ENCODE peak calls at places on chromosome 13, in nine cellular contexts. F is IMR-90, S is upper lobe of right lung, Y is cardiac fibroblast, E is BE2C, B is pancreas, T is Caco-2, V is heart right ventricle, M is left ventricle myocardium inferior. N is an unnamed sample.

GRCh38 chr13:43994999-43995859 is 115.5 kb downstream of the LACC1 start:
- DNase-seq in B (no peak), E (no peak), V (no peak), M (no peak), F (no peak), T (no peak), Y (no peak), S (no peak), N (no peak)

GRCh38 chr13:98853791-98854191 is 101.3 kb upstream of the SLC15A1 start:
- DNase-seq in E (no peak), F (peak), T (no peak), V (no peak), Y (peak), S (no peak), M (no peak), B (peak), N (no peak)

GRCh38 chr13:31945202-31945978 is 86.2 kb upstream of the FRY start:
- DNase-seq in V (peak), B (peak), E (peak), S (peak), F (peak), M (peak), T (no peak), Y (peak), N (no peak)

GRCh38 chr13:39538826-39539555 is 64.0 kb downstream of the LHFPL6 start:
- DNase-seq in E (no peak), M (no peak), V (no peak), B (no peak), Y (no peak), T (no peak), S (no peak), F (peak), N (no peak)

GRCh38 chr13:21668665-21669599 is 1.9 kb upstream of the FGF9 start:
- DNase-seq in V (no peak), B (peak), T (no peak), M (no peak), F (peak), S (peak), Y (peak), E (no peak), N (no peak)

GRCh38 chr13:61695147-61695546 is 279.5 kb upstream of the PCDH20 start:
- DNase-seq in T (no peak), S (no peak), Y (no peak), V (no peak), E (no peak), M (no peak), F (no peak), B (no peak), N (no peak)

GRCh38 chr13:109447667-109448066 is 338.7 kb downstream of the IRS2 start:
- DNase-seq in V (no peak), M (no peak), B (no peak), T (no peak), S (no peak), F (no peak), E (no peak), Y (no peak), N (no peak)

GRCh38 chr13:77544365-77544764 is 8.9 kb downstream of the SCEL start:
- DNase-seq in E (peak), V (peak), M (peak), F (no peak), T (no peak), B (no peak), S (no peak), Y (peak), N (no peak)

GRCh38 chr13:45082964-45083363 is 37.3 kb upstream of the GTF2F2 start:
- DNase-seq in F (peak), T (no peak), Y (peak), B (no peak), S (no peak), M (no peak), V (no peak), E (no peak), N (no peak)

GRCh38 chr13:36130542-36131214 is 504 bp downstream of the DCLK1 start:
- DNase-seq in V (peak), Y (peak), F (no peak), B (peak), T (no peak), E (peak), M (peak), S (peak), N (peak)

GRCh38 chr13:21825801-21826200 is 154.9 kb downstream of the FGF9 start:
- DNase-seq in V (no peak), S (no peak), E (no peak), T (no peak), B (no peak), Y (no peak), M (no peak), F (peak), N (no peak)

GRCh38 chr13:74000906-74001305 is 133.3 kb downstream of the KLF12 start:
- DNase-seq in F (no peak), S (no peak), M (no peak), T (no peak), E (no peak), V (no peak), Y (no peak), B (no peak), N (no peak)

GRCh38 chr13:30803791-30804190 is 68.4 kb downstream of the ALOX5AP start:
- DNase-seq in F (no peak), M (no peak), S (no peak), T (no peak), V (no peak), E (no peak), Y (no peak), B (no peak), N (no peak)

GRCh38 chr13:47798906-47799305 is 202.2 kb downstream of the SUCLA2 start:
- DNase-seq in S (no peak), B (no peak), T (peak), Y (peak), E (no peak), M (no peak), V (no peak), F (peak), N (no peak)

GRCh38 chr13:32259116-32259515 is 56.0 kb downstream of the ZAR1L start:
- DNase-seq in V (no peak), B (no peak), Y (no peak), T (peak), M (no peak), S (no peak), E (no peak), F (no peak), N (no peak)

GRCh38 chr13:110593430-110594130 is 21.8 kb upstream of the NAXD start:
- DNase-seq in T (peak), E (peak), M (no peak), B (no peak), V (no peak), S (no peak), Y (peak), F (peak), N (no peak)

GRCh38 chr13:46181799-46182490 is at the start of gene LCP1:
- DNase-seq in F (no peak), E (no peak), V (no peak), T (peak), Y (no peak), S (no peak), B (no peak), M (no peak), N (no peak)

GRCh38 chr13:27182844-27183497 is 11.4 kb upstream of the USP12 start:
- DNase-seq in B (no peak), S (no peak), Y (peak), M (peak), V (peak), E (peak), T (no peak), F (peak), N (no peak)

GRCh38 chr13:27174766-27175455 is 3.3 kb upstream of the USP12 start:
- DNase-seq in F (peak), M (no peak), S (no peak), E (no peak), V (no peak), T (no peak), B (no peak), Y (peak), N (no peak)

GRCh38 chr13:27176772-27177171 is 5.2 kb upstream of the USP12 start:
- DNase-seq in M (no peak), B (no peak), S (no peak), Y (no peak), E (no peak), V (no peak), T (no peak), F (no peak), N (no peak)

GRCh38 chr13:27182054-27182453 is 10.4 kb upstream of the USP12 start:
- DNase-seq in M (no peak), B (no peak), F (no peak), T (no peak), S (no peak), V (no peak), E (no peak), Y (no peak), N (no peak)

DNA sequence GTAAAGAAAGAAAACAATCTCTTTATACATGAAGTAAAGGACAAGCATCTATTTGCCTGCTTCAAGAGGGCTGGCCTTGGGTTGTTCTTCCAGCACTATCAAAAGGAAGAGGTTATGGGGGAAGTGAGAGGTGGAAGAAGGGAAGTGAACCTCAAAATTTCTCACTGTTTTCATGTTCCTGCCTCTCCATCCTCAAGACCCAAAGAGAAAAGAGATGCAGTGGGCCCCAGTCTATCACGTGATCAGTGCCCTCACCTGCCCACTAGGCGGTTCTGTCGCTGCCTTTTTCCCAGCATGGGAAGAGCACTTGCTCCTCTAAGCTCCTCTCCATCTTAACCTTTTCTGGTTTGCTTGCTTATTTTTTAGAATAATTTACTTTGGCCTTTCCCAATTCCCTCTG is 6.2 kb upstream of the USP12 start:
- DNase-seq in M (no peak), F (no peak), Y (no peak), E (no peak), S (no peak), B (no peak), V (no peak), T (peak), N (no peak)
- TF ChIP-seq CTCF in M (no peak), F (no peak), Y (no peak), E (peak), S (no peak), B (no peak), V (no peak), T (peak), N (no peak)

GRCh38 chr13:84649853-84650252 is 767.6 kb upstream of the SLITRK1 start:
- DNase-seq in M (no peak), T (no peak), V (no peak), S (no peak), Y (peak), F (peak), E (no peak), B (no peak), N (no peak)

GRCh38 chr13:84651288-84651687 is 769.0 kb upstream of the SLITRK1 start:
- DNase-seq in V (no peak), F (peak), Y (peak), B (no peak), M (no peak), S (no peak), E (no peak), T (no peak), N (no peak)

GRCh38 chr13:84641491-84641890 is 759.2 kb upstream of the SLITRK1 start:
- DNase-seq in V (no peak), S (no peak), B (no peak), T (no peak), M (no peak), E (no peak), F (peak), Y (no peak), N (no peak)

GRCh38 chr13:84648069-84648640 is 765.9 kb upstream of the SLITRK1 start:
- DNase-seq in E (no peak), B (no peak), Y (peak), T (no peak), M (no peak), V (no peak), S (no peak), F (no peak), N (no peak)

DNA sequence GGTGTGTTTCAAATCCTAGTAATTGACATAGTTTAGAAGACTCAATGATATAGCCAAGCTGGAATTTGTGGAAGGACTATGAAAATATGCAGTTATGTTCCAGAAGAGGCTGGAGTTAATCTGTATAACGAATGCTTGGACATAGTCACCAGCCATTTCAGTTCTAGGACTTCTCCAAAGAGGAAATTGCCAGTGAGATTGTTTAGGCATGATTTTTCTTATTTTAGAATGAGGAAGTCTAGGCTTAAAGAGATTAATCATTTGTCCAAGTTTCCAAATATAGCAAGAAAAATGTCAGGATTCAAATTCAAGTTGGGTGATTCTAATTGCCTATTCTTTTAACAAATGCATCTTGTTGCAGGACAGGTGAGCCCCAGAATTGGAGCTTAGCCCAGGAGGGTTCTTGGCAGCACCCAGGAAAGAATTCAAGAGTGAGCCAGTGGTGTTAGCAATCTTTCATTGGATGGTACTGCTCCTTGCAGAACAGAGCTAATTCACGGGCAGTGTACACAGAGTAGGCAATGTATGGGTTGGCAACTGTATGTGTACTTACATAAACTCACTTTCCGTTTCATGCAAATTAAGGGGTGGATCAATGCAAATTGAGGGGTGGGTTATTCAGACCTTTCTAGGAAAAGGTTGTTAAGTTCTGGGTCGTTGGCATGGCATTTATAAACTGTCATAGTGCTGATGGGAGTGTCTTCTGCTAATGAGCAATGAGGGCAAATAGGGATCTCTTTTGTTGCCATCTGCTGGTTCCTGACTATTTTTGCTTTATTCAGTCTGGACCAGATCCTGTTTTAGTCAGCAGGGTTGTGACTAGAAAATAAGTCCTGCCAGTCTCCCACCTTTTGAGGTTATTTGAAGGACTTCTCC is 763.2 kb upstream of the SLITRK1 start:
- DNase-seq in B (no peak), M (no peak), Y (peak), T (peak), S (no peak), F (peak), E (no peak), V (no peak), N (no peak)
- TF ChIP-seq CTCF in B (no peak), M (no peak), Y (no peak), T (no peak), S (no peak), F (no peak), E (peak), V (no peak), N (peak)

DNA sequence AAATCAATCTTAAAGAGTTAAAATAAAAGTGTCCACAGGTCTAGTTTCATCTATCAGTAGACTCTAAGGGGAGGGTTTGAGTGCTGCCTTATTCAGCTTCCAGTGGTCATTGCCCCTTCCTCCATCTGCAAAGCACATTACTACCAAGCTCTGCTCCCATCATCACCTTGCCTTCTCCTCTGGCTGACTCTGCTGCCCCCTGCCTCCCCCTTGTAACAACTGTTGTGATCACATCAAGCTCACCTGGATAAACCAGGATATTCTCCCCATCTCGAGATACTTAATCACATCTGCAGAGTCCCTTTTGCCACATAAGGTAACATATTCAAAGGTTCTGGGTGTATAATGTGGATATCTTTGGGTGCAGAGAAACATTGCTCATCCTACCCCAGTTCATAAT is 43.3 kb upstream of the GPC6 start:
- DNase-seq in T (peak), V (no peak), E (no peak), M (no peak), S (no peak), Y (no peak), F (no peak), B (no peak), N (no peak)
- TF ChIP-seq CTCF in T (no peak), V (no peak), E (peak), M (no peak), S (no peak), Y (no peak), F (no peak), B (no peak), N (no peak)

GRCh38 chr13:50078512-50079277 is 63.5 kb downstream of the KCNRG start:
- DNase-seq in V (no peak), T (no peak), E (no peak), F (no peak), B (no peak), S (no peak), Y (no peak), M (no peak), N (no peak)
- TF ChIP-seq CTCF in V (no peak), T (no peak), E (no peak), F (no peak), B (no peak), S (no peak), Y (no peak), M (no peak), N (no peak)

GRCh38 chr13:59641758-59642157 is 522.0 kb downstream of the DIAPH3 start:
- DNase-seq in B (no peak), Y (peak), S (no peak), M (no peak), F (no peak), E (no peak), T (no peak), V (no peak), N (no peak)

GRCh38 chr13:59643239-59643865 is 520.4 kb downstream of the DIAPH3 start:
- DNase-seq in M (no peak), T (no peak), E (peak), S (no peak), V (no peak), F (no peak), B (no peak), Y (no peak), N (no peak)

GRCh38 chr13:59643906-59644626 is 519.7 kb downstream of the DIAPH3 start:
- DNase-seq in E (no peak), F (no peak), T (peak), B (no peak), Y (no peak), S (no peak), M (no peak), V (no peak), N (no peak)

GRCh38 chr13:59638404-59638803 is 525.3 kb downstream of the DIAPH3 start:
- DNase-seq in Y (peak), T (no peak), F (no peak), S (no peak), E (no peak), M (no peak), V (no peak), B (no peak), N (no peak)

DNA sequence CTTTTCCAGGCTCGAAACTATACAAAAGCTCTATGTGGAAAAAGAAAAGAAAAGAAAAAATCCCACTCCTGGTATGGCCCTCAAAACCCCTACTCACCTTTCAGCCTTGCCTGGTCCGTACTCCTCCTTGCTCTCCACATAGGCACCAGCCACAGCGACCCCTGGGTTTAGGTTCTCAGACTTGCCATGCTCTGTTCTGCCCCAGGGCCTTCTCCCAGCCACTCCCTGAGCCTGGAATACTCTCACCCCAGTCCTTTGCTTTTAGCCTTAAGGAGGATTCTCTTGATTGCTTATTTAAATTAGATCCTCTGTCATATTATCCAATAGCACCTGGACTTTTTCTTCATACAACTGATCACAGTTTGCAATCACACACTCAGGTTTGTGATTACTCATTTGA is 522.5 kb downstream of the DIAPH3 start:
- DNase-seq in E (no peak), S (no peak), M (no peak), F (no peak), V (no peak), B (no peak), Y (no peak), T (no peak), N (no peak)
- TF ChIP-seq CTCF in E (no peak), S (no peak), M (no peak), F (no peak), V (no peak), B (no peak), Y (no peak), T (no peak), N (peak)